ENCODE peak calls at places on chromosomes 2 and 18, in seven cellular contexts. B, J, R, T, X, M and G are unnamed samples.

GRCh38 chr2:241659150-241659739 is 21.8 kb downstream of the ATG4B start:
- DNase-seq in B (no peak), J (peak; percentile 87), R (no peak), T (no peak), X (peak; percentile 77), M (peak; percentile 56), G (peak; percentile 15)

GRCh38 chr2:225040862-225041209 is 1.4 kb downstream of the DOCK10 start:
- DNase-seq in B (peak; percentile 42), J (no peak), R (no peak), T (no peak), X (peak; percentile 61), M (no peak), G (no peak)

GRCh38 chr18:55500316-55501086 is 87.5 kb downstream of the TCF4 start:
- DNase-seq in B (no peak), J (peak; percentile 78), R (no peak), T (no peak), X (peak; percentile 89), M (no peak), G (no peak)

GRCh38 chr2:222303828-222304736 is 5.3 kb upstream of the PAX3 start:
- DNase-seq in B (no peak), J (no peak), R (no peak), T (no peak), X (no peak), M (no peak), G (no peak)

GRCh38 chr18:57559311-57559710 is 27.2 kb downstream of the FECH start:
- DNase-seq in B (no peak), J (no peak), R (no peak), T (no peak), X (no peak), M (no peak), G (no peak)

GRCh38 chr2:70104231-70105111 is 17.2 kb downstream of the PCBP1 start:
- DNase-seq in B (no peak), J (peak; percentile 77), R (no peak), T (no peak), X (peak; percentile 67), M (peak; percentile 87), G (no peak)

GRCh38 chr2:32865399-32866068 is 81.2 kb upstream of the LTBP1 start:
- DNase-seq in B (no peak), J (peak; percentile 78), R (peak; percentile 43), T (no peak), X (peak; percentile 97), M (peak; percentile 28), G (peak; percentile 83)

GRCh38 chr2:20595439-20596192 is 55.3 kb downstream of the HS1BP3 start:
- DNase-seq in B (peak; percentile 73), J (peak; percentile 64), R (no peak), T (no peak), X (no peak), M (peak; percentile 66), G (no peak)

GRCh38 chr2:188388831-188389230 is 97.2 kb downstream of the GULP1 start:
- DNase-seq in B (no peak), J (no peak), R (no peak), T (no peak), X (no peak), M (no peak), G (no peak)